ENCODE peak calls at places on chromosomes 3 and 15, in six cellular contexts. L is activated T-cell treated with anti-CD3 and anti-CD28 coated beads, Interleukin-2, amount 50 U/mL, for 1 hour; G is bronchial epithelial cell; B is aorta; P is GM23338; W is activated naive CD4-positive, alpha-beta T cell treated with anti-CD3 and anti-CD28 coated beads for 36 hours. S is an unnamed sample.

GRCh38 chr3:42572278-42572677 is 9.5 kb downstream of the SEC22C start:
- DNase-seq in L (no peak), G (peak; percentile 55), B (no peak), W (peak; percentile 22), P (peak; percentile 91), S (peak; percentile 68)

GRCh38 chr3:87691109-87691508 is 367.7 kb downstream of the CGGBP1 start:
- DNase-seq in B (no peak), W (no peak), G (peak; percentile 90), P (no peak), L (no peak), S (no peak)

GRCh38 chr3:18153571-18154173 is 271.5 kb downstream of the SATB1 start:
- DNase-seq in G (peak; percentile 97), L (no peak), P (peak; percentile 7), W (no peak), B (no peak), S (no peak)

GRCh38 chr3:46284981-46285683 is 42.9 kb downstream of the CCR3 start:
- DNase-seq in B (no peak), G (no peak), L (no peak), P (no peak), W (peak; percentile 41), S (no peak)

GRCh38 chr3:50651875-50652529 is 22.7 kb upstream of the DOCK3 start:
- DNase-seq in B (no peak), P (peak; percentile 44), L (no peak), W (no peak), G (no peak), S (no peak)

GRCh38 chr15:62119224-62119925 is 45.7 kb downstream of the C2CD4B start:
- DNase-seq in B (no peak), L (no peak), G (peak; percentile 99), W (peak; percentile 53), P (no peak), S (no peak)

GRCh38 chr3:122268257-122269024 is 56.6 kb upstream of the CSTA start:
- DNase-seq in L (no peak), B (no peak), P (no peak), G (no peak), W (no peak), S (no peak)

GRCh38 chr3:120567370-120568197 is 28.6 kb upstream of the NDUFB4 start:
- DNase-seq in L (no peak), G (peak; percentile 32), B (peak; percentile 17), P (peak; percentile 59), W (peak; percentile 10), S (no peak)

GRCh38 chr3:150666167-150666566 is 37.6 kb downstream of the ERICH6 start:
- DNase-seq in L (no peak), W (no peak), P (no peak), B (no peak), G (no peak), S (no peak)

GRCh38 chr3:14510838-14511622 is 29.1 kb downstream of the GRIP2 start:
- DNase-seq in W (no peak), G (no peak), P (no peak), L (no peak), B (no peak), S (no peak)

GRCh38 chr3:184466413-184466960 is 86.6 kb downstream of the CHRD start:
- DNase-seq in P (no peak), G (no peak), L (no peak), W (no peak), B (peak; percentile 46), S (no peak)

GRCh38 chr15:72227192-72227586 is 3.8 kb downstream of the PKM start:
- DNase-seq in B (no peak), L (peak; percentile 47), P (no peak), W (peak; percentile 77), G (peak; percentile 97), S (no peak)

GRCh38 chr3:143795849-143796248 is 52.4 kb downstream of the SLC9A9 start:
- DNase-seq in G (peak; percentile 18), B (no peak), W (peak; percentile 10), L (no peak), P (no peak), S (no peak)

GRCh38 chr3:106582151-106582550 is 713.3 kb upstream of the CBLB start:
- DNase-seq in G (no peak), W (no peak), P (no peak), B (no peak), L (no peak), S (no peak)

GRCh38 chr3:15055019-15055557 is 10.0 kb downstream of the MRPS25 start:
- DNase-seq in P (no peak), L (peak; percentile 42), W (peak; percentile 69), B (no peak), G (no peak), S (peak; percentile 67)

GRCh38 chr3:119518026-119518425 is 19.7 kb downstream of the TIMMDC1 start:
- DNase-seq in W (no peak), G (no peak), B (no peak), P (no peak), L (no peak), S (no peak)

GRCh38 chr3:186360779-186361178 is 1.3 kb downstream of the DGKG start:
- DNase-seq in L (no peak), P (peak; percentile 65), W (no peak), B (peak; percentile 51), G (no peak), S (no peak)

S was measured in Peyer's patch.